ENCODE peak calls at places on chromosomes 4 and X, in five cellular contexts. R, S, K, E and N are unnamed samples.

GRCh38 chr4:81757706-81758105 is 286.0 kb upstream of the RASGEF1B start:
- DNase-seq in R (no peak), S (no peak), K (no peak), E (no peak), N (no peak)

GRCh38 chr4:113368056-113368455 is 318.6 kb downstream of the ANK2 start:
- DNase-seq in R (no peak), S (no peak), K (no peak), E (no peak), N (no peak)

GRCh38 chr4:60726779-60727178 is 473.3 kb upstream of the ADGRL3 start:
- DNase-seq in R (no peak), S (no peak), K (no peak), E (no peak), N (no peak)

GRCh38 chr4:166734797-166735196 is 499.5 kb downstream of the SPOCK3 start:
- DNase-seq in R (no peak), S (no peak), K (no peak), E (no peak), N (no peak)

GRCh38 chr4:1767770-1768366 is 25.2 kb upstream of the FGFR3 start:
- DNase-seq in R (peak), S (no peak), K (no peak), E (no peak), N (peak)

GRCh38 chr4:126441173-126441810 is 1126.5 kb downstream of the FAT4 start:
- DNase-seq in R (no peak), S (no peak), K (no peak), E (no peak), N (no peak)

GRCh38 chr4:7513731-7514130 is 79.0 kb upstream of the PSAPL1 start:
- DNase-seq in R (no peak), S (no peak), K (no peak), E (no peak), N (no peak)

GRCh38 chr4:166144607-166145006 is 271.6 kb downstream of the TLL1 start:
- DNase-seq in R (no peak), S (no peak), K (no peak), E (no peak), N (no peak)

GRCh38 chr4:44146516-44146915 is 302.1 kb downstream of the KCTD8 start:
- DNase-seq in R (no peak), S (no peak), K (no peak), E (no peak), N (no peak)

GRCh38 chr4:154928640-154929257 is 147.7 kb downstream of the RBM46 start:
- DNase-seq in R (peak), S (no peak), K (no peak), E (no peak), N (no peak)

GRCh38 chr4:4507403-4507802 is 34.4 kb downstream of the STX18 start:
- DNase-seq in R (no peak), S (no peak), K (no peak), E (no peak), N (no peak)

GRCh38 chr4:139622856-139623255 is 42.8 kb upstream of the MGST2 start:
- DNase-seq in R (no peak), S (no peak), K (no peak), E (no peak), N (no peak)

GRCh38 chr4:139619644-139620043 is 46.0 kb upstream of the MGST2 start:
- DNase-seq in R (no peak), S (no peak), K (no peak), E (no peak), N (no peak)

GRCh38 chr4:139617702-139618490 is 47.7 kb upstream of the MGST2 start:
- DNase-seq in R (no peak), S (no peak), K (no peak), E (no peak), N (no peak)
- TF ChIP-seq CTCF in R (peak), S (no peak), K (peak), E (no peak), N (peak)

DNA sequence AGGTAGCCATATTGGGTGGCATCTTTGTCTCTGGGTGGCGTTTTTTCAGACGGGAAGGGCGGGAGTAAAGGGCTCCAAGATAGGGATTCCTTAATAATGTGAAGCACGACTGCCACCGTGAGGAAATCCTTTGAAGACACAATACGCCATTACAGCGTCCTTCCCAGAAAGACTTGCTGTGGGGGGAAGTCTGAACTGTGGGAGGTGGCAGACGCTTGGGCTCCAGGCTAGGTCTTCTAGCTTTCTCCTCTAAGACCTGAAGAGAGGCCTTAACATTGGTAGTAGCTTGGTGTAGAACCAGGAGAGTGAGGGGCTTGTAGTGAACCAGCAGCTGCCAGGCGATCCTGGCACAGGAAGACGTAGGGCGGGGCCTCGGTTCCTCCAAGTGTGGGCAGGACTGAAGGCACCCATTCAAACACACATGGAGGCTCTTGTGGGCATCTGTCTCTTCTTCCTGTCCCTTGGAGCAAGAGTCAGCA is 197.3 kb downstream of the OR13H1 start:
- DNase-seq in R (no peak), S (peak), K (peak), E (no peak), N (no peak)
- TF ChIP-seq CTCF in R (no peak), S (peak), K (peak), E (no peak), N (no peak)

DNA sequence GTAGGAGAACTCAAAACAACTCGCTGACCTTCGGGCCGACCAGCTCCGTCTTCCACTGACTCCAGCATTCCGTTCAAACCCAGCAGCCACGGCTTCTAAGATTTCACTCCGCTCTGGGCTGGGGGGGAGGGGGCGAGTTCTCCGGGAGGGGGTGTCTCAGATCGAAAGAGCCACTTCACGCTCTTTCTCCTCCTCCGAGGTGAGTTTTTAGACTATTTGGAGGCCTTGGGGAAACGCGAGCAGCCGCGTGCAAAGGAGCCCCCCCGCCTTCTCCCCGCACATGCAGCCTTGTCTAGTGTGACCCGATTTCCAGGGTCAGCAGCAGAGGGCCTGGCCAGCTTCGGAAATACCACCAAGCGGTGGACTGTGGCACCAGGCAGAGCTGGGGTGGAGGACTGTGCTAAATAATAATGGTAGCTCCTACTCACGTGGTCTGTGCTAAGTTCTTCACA is 79.2 kb upstream of the BCOR start:
- DNase-seq in R (peak), S (peak), K (peak), E (peak), N (no peak)
- TF ChIP-seq CTCF in R (peak), S (no peak), K (no peak), E (no peak), N (no peak)

GRCh38 chr4:28378109-28378830 is 1517.6 kb downstream of the STIM2 start:
- DNase-seq in R (peak), S (no peak), K (no peak), E (no peak), N (no peak)
- TF ChIP-seq CTCF in R (peak), S (no peak), K (no peak), E (no peak), N (no peak)

GRCh38 chr4:40281099-40281498 is 54.0 kb upstream of the CHRNA9 start:
- DNase-seq in R (no peak), S (no peak), K (no peak), E (no peak), N (no peak)

GRCh38 chr4:40280586-40280985 is 54.5 kb upstream of the CHRNA9 start:
- DNase-seq in R (no peak), S (no peak), K (no peak), E (no peak), N (no peak)

GRCh38 chr4:40283413-40283812 is 51.7 kb upstream of the CHRNA9 start:
- DNase-seq in R (no peak), S (no peak), K (no peak), E (no peak), N (no peak)

GRCh38 chr4:40281913-40282312 is 53.2 kb upstream of the CHRNA9 start:
- DNase-seq in R (no peak), S (no peak), K (no peak), E (no peak), N (no peak)

GRCh38 chr4:40283968-40284367 is 51.2 kb upstream of the CHRNA9 start:
- DNase-seq in R (no peak), S (no peak), K (no peak), E (no peak), N (no peak)
- TF ChIP-seq CTCF in R (no peak), S (no peak), K (no peak), E (no peak), N (no peak)

DNA sequence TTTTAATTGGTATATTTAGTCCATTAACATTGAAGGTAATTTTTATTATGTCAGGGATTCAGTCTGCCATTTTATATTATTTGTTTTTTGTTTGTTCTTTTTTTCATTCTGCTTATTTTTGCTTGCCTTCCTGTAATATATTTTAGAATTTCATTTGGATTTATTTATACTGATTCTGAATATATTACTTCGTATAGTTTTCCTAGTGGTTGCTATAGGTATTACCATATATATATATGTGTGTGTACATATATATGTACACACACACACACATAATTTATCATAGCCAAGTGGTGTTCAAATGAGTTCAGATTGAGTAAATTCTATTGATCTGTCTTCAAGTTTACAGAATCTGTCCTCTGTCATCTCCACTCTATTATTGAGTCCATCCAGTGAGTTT is 11.2 kb downstream of the CITED1 start:
- DNase-seq in R (no peak), S (no peak), K (no peak), E (no peak), N (no peak)
- TF ChIP-seq CTCF in R (peak), S (no peak), K (no peak), E (no peak), N (peak)